ENCODE peak calls at places on chromosomes 16 and 17, in six cellular contexts. One of them, this sample, is unnamed.

GRCh38 chr17:43171761-43172487 is 910 bp downstream of the NBR1 start:
- DNase-seq in transverse colon: peak
- DNase-seq in sigmoid colon: peak
- DNase-seq in stomach: no peak
- DNase-seq in ovary: peak
- DNase-seq in SK-N-SH: no peak
- DNase-seq in this sample: no peak

GRCh38 chr16:86509759-86510464 is 415 bp upstream of the FOXF1 start:
- DNase-seq in transverse colon: peak
- DNase-seq in sigmoid colon: peak
- DNase-seq in stomach: peak
- DNase-seq in ovary: peak
- DNase-seq in SK-N-SH: no peak
- DNase-seq in this sample: peak

GRCh38 chr17:57567278-57567677 is 177.8 kb downstream of the CCDC182 start:
- DNase-seq in transverse colon: no peak
- DNase-seq in sigmoid colon: no peak
- DNase-seq in stomach: no peak
- DNase-seq in ovary: no peak
- DNase-seq in SK-N-SH: peak
- DNase-seq in this sample: no peak

GRCh38 chr16:53892155-53892554 is 188.2 kb downstream of the FTO start:
- DNase-seq in transverse colon: peak
- DNase-seq in sigmoid colon: no peak
- DNase-seq in stomach: peak
- DNase-seq in ovary: peak
- DNase-seq in SK-N-SH: peak
- DNase-seq in this sample: no peak

GRCh38 chr17:5139454-5139725 is 23.6 kb downstream of the USP6 start:
- DNase-seq in transverse colon: no peak
- DNase-seq in sigmoid colon: no peak
- DNase-seq in stomach: no peak
- DNase-seq in ovary: no peak
- DNase-seq in SK-N-SH: no peak
- DNase-seq in this sample: peak

GRCh38 chr16:58197314-58198012 is 443 bp downstream of the CSNK2A2 start:
- DNase-seq in transverse colon: no peak
- DNase-seq in sigmoid colon: no peak
- DNase-seq in stomach: no peak
- DNase-seq in ovary: no peak
- DNase-seq in SK-N-SH: peak
- DNase-seq in this sample: no peak

GRCh38 chr17:45168991-45169752 is 7.5 kb downstream of the HEXIM2 start:
- DNase-seq in transverse colon: no peak
- DNase-seq in sigmoid colon: no peak
- DNase-seq in stomach: no peak
- DNase-seq in ovary: no peak
- DNase-seq in SK-N-SH: no peak
- DNase-seq in this sample: no peak

GRCh38 chr16:85667841-85668413 is 20.8 kb downstream of the GINS2 start:
- DNase-seq in transverse colon: no peak
- DNase-seq in sigmoid colon: peak
- DNase-seq in stomach: no peak
- DNase-seq in ovary: no peak
- DNase-seq in SK-N-SH: no peak
- DNase-seq in this sample: no peak

GRCh38 chr16:70803354-70803753 is 2.4 kb upstream of the VAC14 start:
- DNase-seq in transverse colon: no peak
- DNase-seq in sigmoid colon: no peak
- DNase-seq in stomach: no peak
- DNase-seq in ovary: no peak
- DNase-seq in SK-N-SH: no peak
- DNase-seq in this sample: no peak

GRCh38 chr17:57889892-57890856 is 40.3 kb upstream of the MRPS23 start:
- DNase-seq in transverse colon: peak
- DNase-seq in sigmoid colon: peak
- DNase-seq in stomach: peak
- DNase-seq in ovary: peak
- DNase-seq in SK-N-SH: peak
- DNase-seq in this sample: no peak

GRCh38 chr17:6996256-6997111 is 635 bp downstream of the ALOX12 start:
- DNase-seq in transverse colon: no peak
- DNase-seq in sigmoid colon: no peak
- DNase-seq in stomach: no peak
- DNase-seq in ovary: no peak
- DNase-seq in SK-N-SH: no peak
- DNase-seq in this sample: no peak

GRCh38 chr17:16425698-16426659 is 10.6 kb downstream of the TRPV2 start:
- DNase-seq in transverse colon: no peak
- DNase-seq in sigmoid colon: no peak
- DNase-seq in stomach: peak
- DNase-seq in ovary: no peak
- DNase-seq in SK-N-SH: no peak
- DNase-seq in this sample: no peak

GRCh38 chr17:48543854-48544355 is 1.0 kb downstream of the HOXB2 start:
- DNase-seq in transverse colon: no peak
- DNase-seq in sigmoid colon: no peak
- DNase-seq in stomach: no peak
- DNase-seq in ovary: no peak
- DNase-seq in SK-N-SH: no peak
- DNase-seq in this sample: no peak

GRCh38 chr17:75753514-75754377 is 11.2 kb downstream of the GALK1 start:
- DNase-seq in transverse colon: peak
- DNase-seq in sigmoid colon: peak
- DNase-seq in stomach: peak
- DNase-seq in ovary: peak
- DNase-seq in SK-N-SH: peak
- DNase-seq in this sample: no peak

GRCh38 chr16:64880994-64881393 is 240.9 kb downstream of the CDH11 start:
- DNase-seq in transverse colon: no peak
- DNase-seq in sigmoid colon: no peak
- DNase-seq in stomach: no peak
- DNase-seq in ovary: no peak
- DNase-seq in SK-N-SH: no peak
- DNase-seq in this sample: no peak

GRCh38 chr16:75138233-75138632 is 10.1 kb upstream of the ZFP1 start:
- DNase-seq in transverse colon: no peak
- DNase-seq in sigmoid colon: no peak
- DNase-seq in stomach: no peak
- DNase-seq in ovary: no peak
- DNase-seq in SK-N-SH: no peak
- DNase-seq in this sample: no peak

GRCh38 chr17:32862940-32863339 is 14.0 kb downstream of the MYO1D start:
- DNase-seq in transverse colon: no peak
- DNase-seq in sigmoid colon: no peak
- DNase-seq in stomach: no peak
- DNase-seq in ovary: no peak
- DNase-seq in SK-N-SH: no peak
- DNase-seq in this sample: no peak
- H3K27ac ChIP-seq in transverse colon: peak
- H3K27ac ChIP-seq in sigmoid colon: no peak
- H3K27ac ChIP-seq in stomach: no peak
- H3K27ac ChIP-seq in ovary: no peak
- H3K27ac ChIP-seq in SK-N-SH: no peak
- H3K27ac ChIP-seq in this sample: no peak

GRCh38 chr17:59706900-59707181 is 389 bp downstream of the PTRH2 start:
- DNase-seq in transverse colon: no peak
- DNase-seq in sigmoid colon: no peak
- DNase-seq in stomach: no peak
- DNase-seq in ovary: no peak
- DNase-seq in SK-N-SH: no peak
- DNase-seq in this sample: no peak

GRCh38 chr17:59698143-59698542 is 9.1 kb downstream of the PTRH2 start:
- DNase-seq in transverse colon: no peak
- DNase-seq in sigmoid colon: no peak
- DNase-seq in stomach: no peak
- DNase-seq in ovary: no peak
- DNase-seq in SK-N-SH: no peak
- DNase-seq in this sample: no peak

GRCh38 chr17:59699786-59700185 is 7.4 kb downstream of the PTRH2 start:
- DNase-seq in transverse colon: no peak
- DNase-seq in sigmoid colon: no peak
- DNase-seq in stomach: no peak
- DNase-seq in ovary: no peak
- DNase-seq in SK-N-SH: no peak
- DNase-seq in this sample: no peak

GRCh38 chr17:59699218-59699617 is 8.0 kb downstream of the PTRH2 start:
- DNase-seq in transverse colon: no peak
- DNase-seq in sigmoid colon: no peak
- DNase-seq in stomach: no peak
- DNase-seq in ovary: no peak
- DNase-seq in SK-N-SH: no peak
- DNase-seq in this sample: no peak

DNA sequence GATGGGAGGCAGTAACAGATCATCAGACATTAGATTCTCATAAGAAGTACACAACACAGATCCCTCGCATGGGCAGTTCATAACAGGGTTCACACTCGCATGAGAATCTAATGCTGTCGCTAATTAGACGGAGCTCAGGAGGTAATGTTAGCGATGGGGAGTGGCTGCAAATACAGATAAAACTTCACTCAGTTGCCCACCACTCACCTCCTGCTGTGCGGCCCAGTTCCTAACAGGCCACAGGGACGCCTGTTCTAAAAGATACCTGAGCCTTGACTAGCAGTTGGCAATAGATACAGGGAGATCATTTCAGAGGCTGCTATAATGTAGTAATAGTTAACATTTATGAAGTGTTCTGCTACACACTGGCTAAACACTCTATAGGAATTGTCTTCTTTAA is 4.9 kb downstream of the PTRH2 start:
- DNase-seq in transverse colon: no peak
- DNase-seq in sigmoid colon: no peak
- DNase-seq in stomach: no peak
- DNase-seq in ovary: no peak
- DNase-seq in SK-N-SH: no peak
- DNase-seq in this sample: no peak
- TF ChIP-seq EP300 in transverse colon: no peak
- TF ChIP-seq EP300 in sigmoid colon: no peak
- TF ChIP-seq EP300 in stomach: no peak
- TF ChIP-seq EP300 in ovary: no peak
- TF ChIP-seq EP300 in SK-N-SH: no peak
- TF ChIP-seq EP300 in this sample: no peak

GRCh38 chr16:67326472-67327309 is at the start of the genes KCTD19 and LRRC36:
- DNase-seq in transverse colon: peak
- DNase-seq in sigmoid colon: peak
- DNase-seq in stomach: peak
- DNase-seq in ovary: peak
- DNase-seq in SK-N-SH: peak
- DNase-seq in this sample: peak
- H3K27ac ChIP-seq in transverse colon: no peak
- H3K27ac ChIP-seq in sigmoid colon: no peak
- H3K27ac ChIP-seq in stomach: no peak
- H3K27ac ChIP-seq in ovary: no peak
- H3K27ac ChIP-seq in SK-N-SH: peak
- H3K27ac ChIP-seq in this sample: no peak

DNA sequence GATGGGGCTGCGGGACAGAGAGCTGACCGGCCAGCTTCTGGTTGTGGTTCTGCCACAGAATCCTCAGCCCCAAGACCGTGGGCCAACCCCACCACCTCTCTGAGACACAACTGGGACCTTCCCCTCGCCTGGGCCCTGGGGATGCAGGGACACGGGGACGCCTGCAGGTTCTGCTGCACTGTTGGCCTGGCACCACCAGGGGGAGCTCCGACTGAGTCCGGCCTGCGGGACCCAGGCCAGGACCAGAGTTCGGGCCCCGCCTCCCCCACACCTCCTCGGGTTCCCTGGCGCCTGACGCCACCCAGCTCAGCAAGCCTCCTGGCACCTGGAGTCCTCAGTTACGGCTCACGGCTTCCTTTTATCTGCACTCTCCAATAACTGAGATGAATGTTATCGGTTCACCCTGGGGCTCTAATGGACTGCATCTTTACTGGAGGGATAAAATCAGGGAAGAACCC is 27.3 kb downstream of the TBC1D16 start:
- DNase-seq in transverse colon: peak
- DNase-seq in sigmoid colon: peak
- DNase-seq in stomach: peak
- DNase-seq in ovary: peak
- DNase-seq in SK-N-SH: peak
- DNase-seq in this sample: no peak
- TF ChIP-seq EP300 in transverse colon: no peak
- TF ChIP-seq EP300 in sigmoid colon: no peak
- TF ChIP-seq EP300 in stomach: no peak
- TF ChIP-seq EP300 in ovary: no peak
- TF ChIP-seq EP300 in SK-N-SH: no peak
- TF ChIP-seq EP300 in this sample: no peak

GRCh38 chr17:64059756-64060155 is 39.3 kb upstream of the ICAM2 start:
- DNase-seq in transverse colon: no peak
- DNase-seq in sigmoid colon: no peak
- DNase-seq in stomach: no peak
- DNase-seq in ovary: no peak
- DNase-seq in SK-N-SH: no peak
- DNase-seq in this sample: no peak
- H3K27ac ChIP-seq in transverse colon: peak
- H3K27ac ChIP-seq in sigmoid colon: no peak
- H3K27ac ChIP-seq in stomach: peak
- H3K27ac ChIP-seq in ovary: no peak
- H3K27ac ChIP-seq in SK-N-SH: no peak
- H3K27ac ChIP-seq in this sample: no peak

GRCh38 chr16:56382459-56382858 is 42.9 kb downstream of the AMFR start:
- DNase-seq in transverse colon: no peak
- DNase-seq in sigmoid colon: no peak
- DNase-seq in stomach: no peak
- DNase-seq in ovary: no peak
- DNase-seq in SK-N-SH: no peak
- DNase-seq in this sample: no peak
- TF ChIP-seq EP300 in transverse colon: no peak
- TF ChIP-seq EP300 in sigmoid colon: no peak
- TF ChIP-seq EP300 in stomach: no peak
- TF ChIP-seq EP300 in ovary: no peak
- TF ChIP-seq EP300 in SK-N-SH: no peak
- TF ChIP-seq EP300 in this sample: no peak

DNA sequence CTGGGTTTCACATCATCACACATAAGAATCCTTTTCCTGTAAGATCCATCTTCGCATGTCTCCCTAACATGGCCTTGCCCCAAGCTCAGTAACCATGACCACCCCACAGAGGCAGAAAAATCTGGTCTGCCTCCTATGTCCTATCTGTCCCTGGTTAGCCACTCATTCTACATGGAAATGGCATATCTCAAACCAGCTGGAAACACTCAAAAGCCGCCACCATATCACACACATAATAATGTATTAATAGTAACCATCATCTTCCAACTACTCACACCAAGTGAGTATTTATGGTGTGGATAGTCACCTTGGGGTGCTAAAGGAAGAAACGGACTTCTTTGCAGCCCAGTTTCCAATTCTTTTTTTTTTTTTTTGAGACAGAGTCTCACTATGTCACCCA is 11.4 kb downstream of the FAM117A start:
- DNase-seq in transverse colon: no peak
- DNase-seq in sigmoid colon: no peak
- DNase-seq in stomach: no peak
- DNase-seq in ovary: no peak
- DNase-seq in SK-N-SH: no peak
- DNase-seq in this sample: no peak
- H3K27ac ChIP-seq in transverse colon: no peak
- H3K27ac ChIP-seq in sigmoid colon: no peak
- H3K27ac ChIP-seq in stomach: no peak
- H3K27ac ChIP-seq in ovary: no peak
- H3K27ac ChIP-seq in SK-N-SH: no peak
- H3K27ac ChIP-seq in this sample: no peak